ENCODE peak calls at places on chromosomes 4 and X, in seven cellular contexts. One of them, this sample, is unnamed.

GRCh38 chrX:111101580-111101979 is 5.6 kb downstream of the PAK3 start:
- DNase-seq in GM12892: no peak
- DNase-seq in T-helper 1 cell: no peak
- DNase-seq in right lobe of liver: no peak
- DNase-seq in C1 segment of cervical spinal cord: no peak
- DNase-seq in mesenchymal stem cell: no peak
- DNase-seq in NAMALWA: no peak
- DNase-seq in this sample: no peak

GRCh38 chr4:136036744-136037143 is 1495.5 kb downstream of the PCDH18 start:
- DNase-seq in GM12892: no peak
- DNase-seq in T-helper 1 cell: no peak
- DNase-seq in right lobe of liver: no peak
- DNase-seq in C1 segment of cervical spinal cord: no peak
- DNase-seq in mesenchymal stem cell: peak; percentile 92
- DNase-seq in NAMALWA: no peak
- DNase-seq in this sample: no peak

GRCh38 chr4:113434247-113434587 is 327.3 kb downstream of the CAMK2D start:
- DNase-seq in GM12892: no peak
- DNase-seq in T-helper 1 cell: no peak
- DNase-seq in right lobe of liver: no peak
- DNase-seq in C1 segment of cervical spinal cord: no peak
- DNase-seq in mesenchymal stem cell: peak; percentile 41
- DNase-seq in NAMALWA: no peak
- DNase-seq in this sample: no peak

GRCh38 chrX:16479206-16479869 is 170.6 kb upstream of the S100G start:
- DNase-seq in GM12892: no peak
- DNase-seq in T-helper 1 cell: no peak
- DNase-seq in right lobe of liver: no peak
- DNase-seq in C1 segment of cervical spinal cord: no peak
- DNase-seq in mesenchymal stem cell: peak; percentile 35
- DNase-seq in NAMALWA: no peak
- DNase-seq in this sample: no peak

GRCh38 chr4:137213372-137214173 is 318.7 kb downstream of the PCDH18 start:
- DNase-seq in GM12892: no peak
- DNase-seq in T-helper 1 cell: no peak
- DNase-seq in right lobe of liver: no peak
- DNase-seq in C1 segment of cervical spinal cord: no peak
- DNase-seq in mesenchymal stem cell: no peak
- DNase-seq in NAMALWA: no peak
- DNase-seq in this sample: no peak

GRCh38 chrX:13890806-13891205 is 73.9 kb upstream of the GPM6B start:
- DNase-seq in GM12892: no peak
- DNase-seq in T-helper 1 cell: no peak
- DNase-seq in right lobe of liver: no peak
- DNase-seq in C1 segment of cervical spinal cord: no peak
- DNase-seq in mesenchymal stem cell: no peak
- DNase-seq in NAMALWA: no peak
- DNase-seq in this sample: no peak

GRCh38 chrX:75155454-75155829 is 641 bp downstream of the ABCB7 start:
- DNase-seq in GM12892: no peak
- DNase-seq in T-helper 1 cell: no peak
- DNase-seq in right lobe of liver: no peak
- DNase-seq in C1 segment of cervical spinal cord: no peak
- DNase-seq in mesenchymal stem cell: peak; percentile 35
- DNase-seq in NAMALWA: peak; percentile 44
- DNase-seq in this sample: no peak

GRCh38 chr4:29948858-29949257 is 771.3 kb upstream of the PCDH7 start:
- DNase-seq in GM12892: no peak
- DNase-seq in T-helper 1 cell: no peak
- DNase-seq in right lobe of liver: no peak
- DNase-seq in C1 segment of cervical spinal cord: no peak
- DNase-seq in mesenchymal stem cell: no peak
- DNase-seq in NAMALWA: no peak
- DNase-seq in this sample: no peak

GRCh38 chrX:129565046-129565649 is 25.1 kb downstream of the OCRL start:
- DNase-seq in GM12892: no peak
- DNase-seq in T-helper 1 cell: no peak
- DNase-seq in right lobe of liver: no peak
- DNase-seq in C1 segment of cervical spinal cord: no peak
- DNase-seq in mesenchymal stem cell: no peak
- DNase-seq in NAMALWA: no peak
- DNase-seq in this sample: no peak

GRCh38 chr4:1554876-1555265 is 129.2 kb downstream of the FAM53A start:
- DNase-seq in GM12892: no peak
- DNase-seq in T-helper 1 cell: no peak
- DNase-seq in right lobe of liver: no peak
- DNase-seq in C1 segment of cervical spinal cord: no peak
- DNase-seq in mesenchymal stem cell: no peak
- DNase-seq in NAMALWA: no peak
- DNase-seq in this sample: no peak

GRCh38 chrX:147884958-147885357 is 26.8 kb upstream of the FMR1 start:
- DNase-seq in GM12892: no peak
- DNase-seq in T-helper 1 cell: no peak
- DNase-seq in right lobe of liver: peak; percentile 50
- DNase-seq in C1 segment of cervical spinal cord: no peak
- DNase-seq in mesenchymal stem cell: no peak
- DNase-seq in NAMALWA: no peak
- DNase-seq in this sample: no peak

GRCh38 chrX:47751670-47752069 is 85.0 kb upstream of the ZNF81 start:
- DNase-seq in GM12892: no peak
- DNase-seq in T-helper 1 cell: peak; percentile 1
- DNase-seq in right lobe of liver: peak; percentile 54
- DNase-seq in C1 segment of cervical spinal cord: no peak
- DNase-seq in mesenchymal stem cell: no peak
- DNase-seq in NAMALWA: peak; percentile 29
- DNase-seq in this sample: peak; percentile 2

GRCh38 chrX:729583-730409 is 99.2 kb downstream of the SHOX start:
- DNase-seq in GM12892: no peak
- DNase-seq in T-helper 1 cell: no peak
- DNase-seq in right lobe of liver: no peak
- DNase-seq in C1 segment of cervical spinal cord: no peak
- DNase-seq in mesenchymal stem cell: no peak
- DNase-seq in NAMALWA: no peak
- DNase-seq in this sample: no peak

GRCh38 chr4:23966720-23967119 is 76.9 kb upstream of the PPARGC1A start:
- DNase-seq in GM12892: no peak
- DNase-seq in T-helper 1 cell: no peak
- DNase-seq in right lobe of liver: no peak
- DNase-seq in C1 segment of cervical spinal cord: no peak
- DNase-seq in mesenchymal stem cell: no peak
- DNase-seq in NAMALWA: peak; percentile 15
- DNase-seq in this sample: no peak

GRCh38 chr4:114598191-114599121 is at the start of gene UGT8:
- DNase-seq in GM12892: peak; percentile 29
- DNase-seq in T-helper 1 cell: no peak
- DNase-seq in right lobe of liver: peak; percentile 47
- DNase-seq in C1 segment of cervical spinal cord: peak; percentile 72
- DNase-seq in mesenchymal stem cell: peak; percentile 20
- DNase-seq in NAMALWA: peak; percentile 90
- DNase-seq in this sample: no peak

GRCh38 chr4:179272282-179272681 is 1830.0 kb upstream of the AGA start:
- DNase-seq in GM12892: no peak
- DNase-seq in T-helper 1 cell: no peak
- DNase-seq in right lobe of liver: no peak
- DNase-seq in C1 segment of cervical spinal cord: no peak
- DNase-seq in mesenchymal stem cell: no peak
- DNase-seq in NAMALWA: no peak
- DNase-seq in this sample: no peak

GRCh38 chrX:413322-414201 is 26.9 kb upstream of the PPP2R3B start:
- DNase-seq in GM12892: no peak
- DNase-seq in T-helper 1 cell: no peak
- DNase-seq in right lobe of liver: no peak
- DNase-seq in C1 segment of cervical spinal cord: no peak
- DNase-seq in mesenchymal stem cell: peak; percentile 17
- DNase-seq in NAMALWA: peak; percentile 14
- DNase-seq in this sample: no peak

GRCh38 chr4:139242511-139243051 is 37.4 kb downstream of the MGARP start:
- DNase-seq in GM12892: no peak
- DNase-seq in T-helper 1 cell: no peak
- DNase-seq in right lobe of liver: no peak
- DNase-seq in C1 segment of cervical spinal cord: no peak
- DNase-seq in mesenchymal stem cell: peak; percentile 72
- DNase-seq in NAMALWA: no peak
- DNase-seq in this sample: no peak

GRCh38 chr4:15598644-15599043 is 56.5 kb downstream of the FBXL5 start:
- DNase-seq in GM12892: no peak
- DNase-seq in T-helper 1 cell: no peak
- DNase-seq in right lobe of liver: no peak
- DNase-seq in C1 segment of cervical spinal cord: no peak
- DNase-seq in mesenchymal stem cell: peak; percentile 83
- DNase-seq in NAMALWA: no peak
- DNase-seq in this sample: no peak

GRCh38 chr4:8538703-8539567 is 41.3 kb upstream of the GPR78 start:
- DNase-seq in GM12892: no peak
- DNase-seq in T-helper 1 cell: no peak
- DNase-seq in right lobe of liver: no peak
- DNase-seq in C1 segment of cervical spinal cord: no peak
- DNase-seq in mesenchymal stem cell: peak; percentile 55
- DNase-seq in NAMALWA: no peak
- DNase-seq in this sample: no peak

GRCh38 chr4:155759372-155760252 is 791 bp downstream of the GUCY1B1 start:
- DNase-seq in GM12892: no peak
- DNase-seq in T-helper 1 cell: peak; percentile 1
- DNase-seq in right lobe of liver: peak; percentile 61
- DNase-seq in C1 segment of cervical spinal cord: no peak
- DNase-seq in mesenchymal stem cell: peak; percentile 47
- DNase-seq in NAMALWA: no peak
- DNase-seq in this sample: no peak

GRCh38 chrX:118702741-118703140 is 24.7 kb upstream of the IL13RA1 start:
- DNase-seq in GM12892: no peak
- DNase-seq in T-helper 1 cell: no peak
- DNase-seq in right lobe of liver: no peak
- DNase-seq in C1 segment of cervical spinal cord: no peak
- DNase-seq in mesenchymal stem cell: peak; percentile 18
- DNase-seq in NAMALWA: no peak
- DNase-seq in this sample: no peak

GRCh38 chrX:34918856-34919255 is 23.7 kb upstream of the FAM47B start:
- DNase-seq in GM12892: no peak
- DNase-seq in T-helper 1 cell: no peak
- DNase-seq in right lobe of liver: no peak
- DNase-seq in C1 segment of cervical spinal cord: no peak
- DNase-seq in mesenchymal stem cell: peak; percentile 67
- DNase-seq in NAMALWA: peak; percentile 5
- DNase-seq in this sample: no peak

GRCh38 chrX:14064632-14065432 is 35.1 kb upstream of the GEMIN8 start:
- DNase-seq in GM12892: no peak
- DNase-seq in T-helper 1 cell: no peak
- DNase-seq in right lobe of liver: no peak
- DNase-seq in C1 segment of cervical spinal cord: no peak
- DNase-seq in mesenchymal stem cell: peak; percentile 79
- DNase-seq in NAMALWA: no peak
- DNase-seq in this sample: no peak